ENCODE peak calls at places on chromosomes 7 and 10, in four cellular contexts. M is heart left ventricle, A is esophagus squamous epithelium, V is lung. D is an unnamed sample.

GRCh38 chr7:29612596-29612995 is 49.0 kb downstream of the PRR15 start:
- DNase-seq in M (no peak), A (no peak), V (no peak), D (no peak)

GRCh38 chr10:72079356-72079755 is 9.0 kb downstream of the SPOCK2 start:
- DNase-seq in M (no peak), A (no peak), V (no peak), D (no peak)

GRCh38 chr10:128186959-128187787 is 61.0 kb upstream of the MKI67 start:
- DNase-seq in M (no peak), A (no peak), V (no peak), D (peak; percentile 43)

GRCh38 chr7:81445462-81445861 is 324.4 kb downstream of the HGF start:
- DNase-seq in M (no peak), A (no peak), V (no peak), D (no peak)

GRCh38 chr7:20260219-20260618 is 43.0 kb upstream of the MACC1 start:
- DNase-seq in M (no peak), A (no peak), V (no peak), D (no peak)

GRCh38 chr10:97353945-97354344 is 19.4 kb upstream of the FRAT2 start:
- DNase-seq in M (no peak), A (no peak), V (peak; percentile 61), D (no peak)

GRCh38 chr7:149670288-149670687 is 103.1 kb downstream of the ZNF467 start:
- DNase-seq in M (peak; percentile 59), A (no peak), V (no peak), D (peak; percentile 34)

GRCh38 chr10:11145498-11145855 is 127.8 kb downstream of the CELF2 start:
- DNase-seq in M (no peak), A (no peak), V (no peak), D (no peak)

GRCh38 chr10:4686644-4686996 is 139.4 kb upstream of the AKR1E2 start:
- DNase-seq in M (no peak), A (no peak), V (no peak), D (no peak)

GRCh38 chr10:133168617-133169031 is 8.6 kb downstream of the KNDC1 start:
- DNase-seq in M (no peak), A (no peak), V (no peak), D (no peak)

GRCh38 chr10:89404648-89405047 is 9.7 kb upstream of the IFIT5 start:
- DNase-seq in M (no peak), A (no peak), V (no peak), D (no peak)

GRCh38 chr7:155998766-155999630 is 186.7 kb upstream of the SHH start:
- DNase-seq in M (no peak), A (no peak), V (no peak), D (no peak)

GRCh38 chr10:133216776-133217175 is 13.2 kb upstream of the UTF1 start:
- DNase-seq in M (no peak), A (no peak), V (no peak), D (no peak)

GRCh38 chr10:20606985-20607384 is 290.1 kb downstream of the NEBL start:
- DNase-seq in M (no peak), A (no peak), V (no peak), D (no peak)

GRCh38 chr7:147915781-147916180 is 674.8 kb upstream of the C7orf33 start:
- DNase-seq in M (no peak), A (no peak), V (no peak), D (no peak)

GRCh38 chr7:117950601-117951278 is 77.5 kb upstream of the CTTNBP2 start:
- DNase-seq in M (no peak), A (no peak), V (no peak), D (no peak)

GRCh38 chr10:103188853-103189252 is 4.2 kb downstream of the NT5C2 start:
- DNase-seq in M (no peak), A (no peak), V (no peak), D (no peak)

GRCh38 chr7:29879609-29880008 is 73.3 kb downstream of the WIPF3 start:
- DNase-seq in M (peak; percentile 40), A (no peak), V (no peak), D (no peak)

GRCh38 chr10:119104653-119105024 is 726 bp downstream of the DENND10 start:
- DNase-seq in M (peak; percentile 24), A (no peak), V (no peak), D (peak; percentile 21)

GRCh38 chr7:113128028-113128427 is 9.7 kb upstream of the SMIM30 start:
- DNase-seq in M (no peak), A (no peak), V (no peak), D (no peak)

GRCh38 chr10:9102026-9102425 is 1047.5 kb downstream of the GATA3 start:
- DNase-seq in M (no peak), A (no peak), V (no peak), D (no peak)

GRCh38 chr7:119256446-119257131 is 1016.4 kb upstream of the KCND2 start:
- DNase-seq in M (no peak), A (no peak), V (no peak), D (no peak)

DNA sequence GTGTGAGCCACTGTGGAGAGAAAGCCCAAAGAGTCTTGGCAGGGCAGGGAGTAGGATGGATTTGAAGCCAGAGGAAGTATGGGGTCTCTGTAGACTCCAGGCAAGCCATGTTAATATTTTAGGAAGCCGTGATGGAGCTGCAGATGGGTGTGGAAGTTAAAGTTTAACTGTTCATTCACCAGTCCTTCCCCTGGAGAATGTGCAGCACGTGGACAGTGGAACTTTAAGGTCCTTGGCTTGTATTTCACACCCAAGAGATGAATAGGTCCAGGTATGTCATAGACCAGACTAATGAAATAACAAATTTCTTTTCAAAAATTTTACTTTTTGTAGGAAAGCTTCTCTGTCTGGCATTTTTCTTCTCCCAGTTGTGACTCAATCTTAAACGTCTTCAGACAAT is 54.2 kb downstream of the TCF7L2 start:
- DNase-seq in M (no peak), A (no peak), V (no peak), D (no peak)
- H3K4me1 ChIP-seq in M (peaks cover 83% of the 10 kb centered on the region), A (peaks cover 71% of the 10 kb centered on the region), V (peaks cover 9% of the 10 kb centered on the region), D (no peaks in the 10 kb centered on the region)

GRCh38 chr10:75098902-75099673 is 12.4 kb upstream of the SAMD8 start:
- DNase-seq in M (no peak), A (no peak), V (no peak), D (no peak)

GRCh38 chr10:75095631-75096030 is 15.8 kb upstream of the SAMD8 start:
- DNase-seq in M (no peak), A (no peak), V (no peak), D (no peak)

GRCh38 chr10:75096749-75097148 is 14.7 kb upstream of the SAMD8 start:
- DNase-seq in M (no peak), A (no peak), V (no peak), D (no peak)

GRCh38 chr10:75099952-75100763 is 11.3 kb upstream of the SAMD8 start:
- DNase-seq in M (peak; percentile 80), A (no peak), V (peak; percentile 83), D (peak; percentile 80)

GRCh38 chr10:75097666-75098285 is 13.7 kb upstream of the SAMD8 start:
- DNase-seq in M (no peak), A (no peak), V (no peak), D (peak; percentile 36)
- TF ChIP-seq CTCF in M (no peak), A (no peak), V (no peak), D (peak; percentile 49)

DNA sequence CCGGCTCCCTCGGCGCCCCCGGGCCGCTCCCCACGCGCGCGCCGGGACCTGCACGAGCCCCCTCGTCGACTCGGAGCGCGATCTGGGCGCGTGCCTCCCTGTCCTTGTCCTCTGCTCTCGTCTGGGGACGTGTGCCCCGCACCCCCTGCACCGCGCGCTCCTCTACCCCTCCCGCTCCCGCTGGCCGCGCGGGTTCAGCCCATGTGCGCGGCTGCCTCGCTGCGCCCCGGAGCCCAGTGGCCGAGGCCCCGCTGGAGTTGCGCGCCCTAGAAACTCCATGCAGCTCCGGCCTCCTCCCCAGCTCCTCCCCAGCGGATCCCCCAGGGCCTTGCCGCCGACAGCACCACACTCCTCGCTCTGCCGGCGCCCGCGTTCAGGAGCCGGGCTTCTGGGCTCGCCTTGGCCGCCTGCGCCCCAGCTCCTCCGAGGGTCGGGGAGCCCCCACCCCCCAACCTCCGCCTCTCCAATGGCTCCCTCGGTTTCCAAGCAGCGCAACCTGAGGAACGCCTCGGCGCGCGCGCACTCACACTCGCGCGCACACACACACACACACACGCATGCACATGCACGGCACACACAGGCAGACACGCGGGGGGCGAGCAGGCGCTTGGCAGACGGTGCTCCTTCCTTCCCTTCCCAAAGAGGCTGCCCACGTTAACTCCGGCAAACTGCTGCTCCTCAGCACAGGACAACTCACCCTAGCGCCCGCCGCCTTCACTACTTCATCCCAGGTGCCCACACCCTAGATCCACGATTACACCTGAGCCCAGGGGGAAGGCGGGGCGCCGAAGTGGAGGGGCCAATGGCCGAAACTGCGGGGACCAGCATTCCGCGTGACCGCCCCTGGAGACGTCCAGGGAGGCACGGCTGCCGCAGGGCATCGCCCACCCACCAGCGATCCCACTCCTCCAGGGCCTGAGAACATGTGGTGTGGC is 75.0 kb downstream of the CALN1 start:
- DNase-seq in M (no peak), A (no peak), V (no peak), D (no peak)
- H3K4me3 ChIP-seq in M (peak overlapping the region; percentile 18), A (peak overlapping the region; percentile 2), V (no peak overlapping the region), D (no peak overlapping the region)

GRCh38 chr7:100567045-100567730 is 6.5 kb downstream of the SAP25 start:
- DNase-seq in M (no peak), A (no peak), V (no peak), D (peak; percentile 17)
- H3K4me1 ChIP-seq in M (peaks cover 22% of the 10 kb centered on the region), A (peaks cover 58% of the 10 kb centered on the region), V (no peaks in the 10 kb centered on the region), D (peaks cover 11% of the 10 kb centered on the region)